ENCODE peak calls at places on chromosomes 2 and 18, in seven cellular contexts. W is fibroblast of the aortic adventitia; Q is cardiac fibroblast; J is activated T-helper 9 cell treated with anti-CD3 and anti-CD28 coated beads, Interleukin-2, amount 50 U/mL, for 16 hours; L is iris pigment epithelial cell; P is sigmoid colon; K is fibroblast of lung. G is an unnamed sample.
A peak's percentile ranks its signal among the peaks of the same experiment; 100 is the strongest.

GRCh38 chr2:111986116-111986900 is 68.8 kb upstream of the TMEM87B start:
- DNase-seq in W (no peak), Q (no peak), J (no peak), L (no peak), P (no peak), K (peak; percentile 9), G (peak; percentile 32)

GRCh38 chr2:23522726-23523410 is 137.9 kb downstream of the KLHL29 start:
- DNase-seq in W (no peak), Q (no peak), J (no peak), L (no peak), P (no peak), K (no peak), G (no peak)

GRCh38 chr2:216516730-216517350 is 18.2 kb downstream of the RPL37A start:
- DNase-seq in W (peak; percentile 71), Q (peak; percentile 72), J (no peak), L (peak; percentile 65), P (no peak), K (no peak), G (peak; percentile 59)

GRCh38 chr18:54742654-54743053 is 85.6 kb upstream of the RAB27B start:
- DNase-seq in W (peak; percentile 100), Q (peak; percentile 99), J (no peak), L (peak; percentile 99), P (peak; percentile 80), K (peak; percentile 99), G (peak; percentile 95)

GRCh38 chr2:2591542-2591940 is 260.5 kb upstream of the MYT1L start:
- DNase-seq in W (no peak), Q (no peak), J (no peak), L (no peak), P (no peak), K (no peak), G (no peak)

GRCh38 chr18:23479829-23480505 is 23.3 kb upstream of the RMC1 start:
- DNase-seq in W (no peak), Q (no peak), J (no peak), L (no peak), P (no peak), K (no peak), G (no peak)

GRCh38 chr18:58242978-58243377 is 199.0 kb downstream of the NEDD4L start:
- DNase-seq in W (no peak), Q (no peak), J (no peak), L (no peak), P (no peak), K (no peak), G (no peak)

GRCh38 chr2:152766908-152767307 is 48.5 kb downstream of the ARL6IP6 start:
- DNase-seq in W (peak; percentile 74), Q (peak; percentile 76), J (no peak), L (peak; percentile 63), P (no peak), K (peak; percentile 78), G (peak; percentile 22)

GRCh38 chr2:173355132-173355865 is 627 bp downstream of the CDCA7 start:
- DNase-seq in W (peak; percentile 54), Q (peak; percentile 69), J (no peak), L (peak; percentile 72), P (no peak), K (peak; percentile 62), G (peak; percentile 84)

GRCh38 chr2:66501267-66501666 is 66.3 kb downstream of the MEIS1 start:
- DNase-seq in W (no peak), Q (no peak), J (no peak), L (no peak), P (no peak), K (no peak), G (no peak)

GRCh38 chr18:62584241-62585120 is 61.7 kb downstream of the ZCCHC2 start:
- DNase-seq in W (peak; percentile 91), Q (peak; percentile 94), J (peak; percentile 72), L (peak; percentile 90), P (peak; percentile 94), K (peak; percentile 78), G (peak; percentile 88)

GRCh38 chr2:7748717-7749415 is 831.7 kb downstream of the RNF144A start:
- DNase-seq in W (no peak), Q (no peak), J (no peak), L (peak; percentile 1), P (no peak), K (peak; percentile 26), G (no peak)

GRCh38 chr2:108377815-108378630 is at the start of gene SULT1C4:
- DNase-seq in W (no peak), Q (peak; percentile 7), J (no peak), L (peak; percentile 35), P (peak; percentile 80), K (peak; percentile 34), G (peak; percentile 81)